ENCODE peak calls at places on chromosomes 1 and 21, in seven cellular contexts. L is A549, B is AG04450, D is fibroblast of villous mesenchyme, V is upper lobe of right lung, N is uterus, X is astrocyte of the spinal cord. Q is an unnamed sample.
A peak's percentile ranks its signal among the peaks of the same experiment; 100 is the strongest.

GRCh38 chr21:36005018-36005417 is 55.3 kb downstream of the SETD4 start:
- DNase-seq in L (no peak), B (no peak), D (peak; percentile 25), V (no peak), N (peak; percentile 28), X (no peak), Q (no peak)

GRCh38 chr1:32716312-32717126 is 13.9 kb upstream of the SYNC start:
- DNase-seq in L (peak; percentile 65), B (no peak), D (peak; percentile 13), V (peak; percentile 97), N (peak; percentile 39), X (no peak), Q (no peak)

GRCh38 chr1:18199462-18199861 is 91.9 kb downstream of the IGSF21 start:
- DNase-seq in L (no peak), B (no peak), D (no peak), V (no peak), N (no peak), X (no peak), Q (no peak)

GRCh38 chr1:10143961-10144485 is 66.3 kb upstream of the KIF1B start:
- DNase-seq in L (no peak), B (no peak), D (no peak), V (no peak), N (no peak), X (no peak), Q (no peak)

GRCh38 chr1:228060458-228061190 is 21.9 kb upstream of the ARF1 start:
- DNase-seq in L (no peak), B (no peak), D (no peak), V (peak; percentile 81), N (peak; percentile 12), X (no peak), Q (no peak)

GRCh38 chr21:46130721-46131720 is 24.4 kb downstream of the FTCD start:
- DNase-seq in L (no peak), B (no peak), D (no peak), V (no peak), N (no peak), X (no peak), Q (no peak)

GRCh38 chr1:64856564-64856963 is 109.8 kb downstream of the JAK1 start:
- DNase-seq in L (no peak), B (no peak), D (peak; percentile 36), V (peak; percentile 83), N (peak; percentile 82), X (no peak), Q (no peak)

GRCh38 chr1:178869114-178869697 is 1.7 kb downstream of the ANGPTL1 start:
- DNase-seq in L (no peak), B (no peak), D (peak; percentile 88), V (no peak), N (no peak), X (peak; percentile 52), Q (no peak)

GRCh38 chr1:41999884-42000283 is 81.2 kb upstream of the HIVEP3 start:
- DNase-seq in L (no peak), B (no peak), D (no peak), V (no peak), N (no peak), X (no peak), Q (no peak)

GRCh38 chr1:171122903-171123302 is 32.2 kb downstream of the FMO3 start:
- DNase-seq in L (no peak), B (no peak), D (peak; percentile 30), V (no peak), N (no peak), X (no peak), Q (no peak)

GRCh38 chr1:66464802-66465201 is 69.2 kb upstream of the SGIP1 start:
- DNase-seq in L (no peak), B (peak; percentile 92), D (peak; percentile 77), V (no peak), N (no peak), X (peak; percentile 93), Q (no peak)

GRCh38 chr1:72007312-72007711 is 275.0 kb downstream of the NEGR1 start:
- DNase-seq in L (no peak), B (no peak), D (no peak), V (no peak), N (no peak), X (no peak), Q (no peak)

GRCh38 chr1:42266253-42267135 is 68.5 kb downstream of the FOXJ3 start:
- DNase-seq in L (no peak), B (no peak), D (no peak), V (no peak), N (no peak), X (peak; percentile 11), Q (no peak)

GRCh38 chr1:179883739-179884138 is 1.7 kb downstream of the TOR1AIP1 start:
- DNase-seq in L (no peak), B (no peak), D (no peak), V (no peak), N (no peak), X (peak; percentile 30), Q (no peak)

GRCh38 chr1:19969898-19970660 is 9.3 kb downstream of the PLA2G2A start:
- DNase-seq in L (no peak), B (no peak), D (no peak), V (no peak), N (no peak), X (no peak), Q (no peak)

GRCh38 chr1:18805925-18806849 is 53.3 kb downstream of the TAS1R2 start:
- DNase-seq in L (no peak), B (no peak), D (no peak), V (no peak), N (no peak), X (no peak), Q (no peak)

DNA sequence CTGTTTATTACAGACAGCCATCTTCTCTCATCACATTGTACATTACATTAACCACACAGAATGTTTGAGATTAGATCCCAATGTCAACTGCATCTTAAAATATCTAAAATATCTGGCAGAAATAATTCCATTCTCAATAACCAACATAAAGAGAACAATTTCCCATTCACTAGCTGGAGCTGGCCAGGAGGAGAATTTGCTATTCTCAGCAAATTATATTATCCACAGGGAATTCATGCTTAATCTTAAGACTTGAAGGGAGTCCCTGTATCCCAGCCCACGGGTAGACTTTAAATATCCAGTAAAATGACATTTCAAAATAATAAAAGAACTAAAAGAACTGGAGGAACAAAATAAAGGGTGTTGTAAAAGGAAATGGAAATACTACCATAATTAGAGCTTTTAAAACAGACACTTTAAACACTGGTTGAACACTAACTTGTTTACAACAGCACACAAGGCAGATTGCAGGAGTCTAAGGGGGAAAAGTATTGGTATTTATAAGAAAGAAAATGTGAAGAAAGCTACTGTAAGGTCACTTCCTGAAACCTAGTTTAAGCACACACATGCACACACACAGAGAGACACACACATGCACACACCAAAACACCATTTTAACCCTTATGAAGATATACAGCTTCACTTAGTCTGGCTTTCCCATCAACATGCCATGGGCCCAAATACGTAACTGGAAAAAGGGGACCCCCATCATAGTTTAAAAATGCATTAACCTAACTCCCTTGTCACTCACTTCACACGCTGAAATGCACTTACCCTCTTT is 107.1 kb downstream of the PTPN14 start:
- DNase-seq in L (no peak), B (no peak), D (no peak), V (no peak), N (no peak), X (no peak), Q (no peak)
- TF ChIP-seq CTCF in L (no peak), B (no peak), D (no peak), V (no peak), N (no peak), X (no peak), Q (no peak)

DNA sequence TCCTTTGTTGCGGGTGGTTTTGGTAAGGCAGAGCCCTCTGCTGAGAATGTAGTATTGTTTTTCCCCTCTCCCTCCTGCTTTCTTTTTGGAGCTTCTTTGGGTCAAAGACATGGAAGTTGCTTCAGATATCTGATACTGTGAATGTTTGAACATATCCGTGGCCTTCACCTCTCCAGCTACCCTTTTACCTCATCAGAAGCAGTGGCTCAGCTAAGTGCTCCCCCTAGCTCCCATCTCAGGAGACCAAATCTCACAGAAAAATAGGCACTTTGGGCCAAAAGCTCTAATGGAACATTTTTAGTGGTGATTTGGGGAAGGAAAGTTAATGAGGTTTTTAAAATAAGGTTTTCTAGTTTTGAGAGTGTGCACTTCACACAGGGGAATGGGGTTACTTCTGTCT is 6.3 kb downstream of the TMEM200B start:
- DNase-seq in L (no peak), B (no peak), D (no peak), V (no peak), N (no peak), X (no peak), Q (no peak)
- TF ChIP-seq CTCF in L (no peak), B (peak; percentile 36), D (peak; percentile 47), V (peak; percentile 8), N (peak; percentile 23), X (peak; percentile 27), Q (no peak)

GRCh38 chr1:22658385-22659163 is 5.5 kb downstream of the C1QB start:
- DNase-seq in L (peak; percentile 32), B (no peak), D (no peak), V (no peak), N (no peak), X (no peak), Q (no peak)
- TF ChIP-seq CTCF in L (no peak), B (no peak), D (no peak), V (no peak), N (no peak), X (peak; percentile 22), Q (no peak)

GRCh38 chr1:203219171-203219570 is 10.3 kb downstream of the CHIT1 start:
- DNase-seq in L (no peak), B (no peak), D (no peak), V (no peak), N (no peak), X (no peak), Q (no peak)

GRCh38 chr1:203216274-203217138 is 13.0 kb downstream of the CHIT1 start:
- DNase-seq in L (peak; percentile 60), B (peak; percentile 33), D (peak; percentile 78), V (no peak), N (peak; percentile 64), X (peak; percentile 68), Q (no peak)

GRCh38 chr1:203215573-203215972 is 13.9 kb downstream of the CHIT1 start:
- DNase-seq in L (no peak), B (no peak), D (no peak), V (no peak), N (no peak), X (no peak), Q (no peak)

GRCh38 chr1:203217668-203218067 is 11.8 kb downstream of the CHIT1 start:
- DNase-seq in L (no peak), B (no peak), D (no peak), V (no peak), N (no peak), X (no peak), Q (no peak)

DNA sequence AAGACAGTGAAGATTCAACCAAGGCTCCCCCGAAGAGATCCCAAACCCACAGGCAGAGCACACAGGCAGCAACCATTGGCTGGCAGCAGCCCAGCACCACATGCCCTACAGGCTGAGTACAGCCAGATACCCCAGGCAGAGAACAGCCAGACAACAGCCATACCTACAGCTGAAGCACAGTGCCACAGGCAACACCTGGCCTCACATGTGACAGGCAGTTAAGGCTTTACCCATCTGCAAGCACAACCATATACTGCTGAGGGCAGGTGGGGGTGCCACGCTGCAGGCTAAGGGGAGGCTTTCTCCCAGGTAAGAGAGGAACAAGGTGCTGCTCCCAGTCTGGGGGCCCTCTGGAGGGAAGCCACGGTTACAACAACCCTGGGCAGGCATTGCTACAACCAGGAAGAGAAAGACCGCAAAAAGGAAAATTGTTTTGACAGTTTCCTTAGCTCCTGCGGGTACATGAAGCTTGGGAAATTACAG is 12.3 kb downstream of the CHIT1 start:
- DNase-seq in L (no peak), B (no peak), D (no peak), V (no peak), N (no peak), X (no peak), Q (no peak)
- TF ChIP-seq CTCF in L (no peak), B (peak; percentile 16), D (peak; percentile 17), V (no peak), N (no peak), X (no peak), Q (no peak)

Q was measured in omental fat pad.